ENCODE peak calls at places on chromosomes 1 and 21, in seven cellular contexts. I is HCT116, R is H1, K is breast epithelium, S is body of pancreas, L is GM12878, N is adrenal gland. V is an unnamed sample.

GRCh38 chr1:223737342-223737741 is 25.0 kb downstream of the CAPN2 start:
- DNase-seq in I (no peak), R (no peak), K (no peak), S (no peak), L (no peak), N (no peak), V (no peak)

GRCh38 chr1:154716012-154716411 is 108.0 kb upstream of the ADAR start:
- DNase-seq in I (no peak), R (no peak), K (no peak), S (no peak), L (no peak), N (no peak), V (peak)

GRCh38 chr21:17552410-17552809 is 39.6 kb downstream of the CXADR start:
- DNase-seq in I (no peak), R (no peak), K (no peak), S (no peak), L (no peak), N (no peak), V (no peak)

GRCh38 chr21:38912355-38912619 is 106.6 kb downstream of the ETS2 start:
- DNase-seq in I (no peak), R (no peak), K (no peak), S (no peak), L (no peak), N (no peak), V (no peak)

GRCh38 chr1:17081439-17081838 is 27.6 kb upstream of the SDHB start:
- DNase-seq in I (no peak), R (no peak), K (no peak), S (peak), L (no peak), N (no peak), V (no peak)

GRCh38 chr21:33205476-33205875 is 24.3 kb upstream of the IFNAR2 start:
- DNase-seq in I (no peak), R (no peak), K (no peak), S (no peak), L (no peak), N (no peak), V (no peak)

GRCh38 chr1:27374687-27375086 is at the start of gene FCN3:
- DNase-seq in I (no peak), R (no peak), K (no peak), S (no peak), L (no peak), N (no peak), V (no peak)

GRCh38 chr1:218369688-218370511 is 24.8 kb downstream of the TGFB2 start:
- DNase-seq in I (no peak), R (no peak), K (no peak), S (no peak), L (no peak), N (no peak), V (no peak)

GRCh38 chr1:55329091-55329490 is 113.9 kb upstream of the USP24 start:
- DNase-seq in I (no peak), R (no peak), K (no peak), S (no peak), L (no peak), N (peak), V (no peak)

GRCh38 chr1:24047101-24047459 is 64.9 kb downstream of the MYOM3 start:
- DNase-seq in I (peak), R (no peak), K (no peak), S (no peak), L (no peak), N (no peak), V (peak)

GRCh38 chr1:8733463-8733862 is 84.0 kb downstream of the RERE start:
- DNase-seq in I (no peak), R (no peak), K (no peak), S (peak), L (no peak), N (no peak), V (no peak)

GRCh38 chr1:65630855-65631254 is 161.8 kb upstream of the PDE4B start:
- DNase-seq in I (no peak), R (no peak), K (no peak), S (no peak), L (no peak), N (no peak), V (no peak)

GRCh38 chr21:42237577-42237976 is 18.6 kb downstream of the ABCG1 start:
- DNase-seq in I (no peak), R (no peak), K (no peak), S (no peak), L (no peak), N (no peak), V (no peak)

GRCh38 chr1:179709841-179710329 is 33.2 kb upstream of the FAM163A start:
- DNase-seq in I (no peak), R (no peak), K (no peak), S (peak), L (peak), N (peak), V (no peak)

GRCh38 chr1:234610061-234610581 is at the start of gene IRF2BP2:
- DNase-seq in I (peak), R (peak), K (peak), S (peak), L (no peak), N (peak), V (peak)

GRCh38 chr1:28512058-28512611 is 6.3 kb downstream of the RCC1 start:
- DNase-seq in I (no peak), R (no peak), K (no peak), S (no peak), L (no peak), N (no peak), V (no peak)

GRCh38 chr1:168000656-168001055 is 63.8 kb upstream of the MPC2 start:
- DNase-seq in I (no peak), R (no peak), K (no peak), S (no peak), L (no peak), N (no peak), V (no peak)

GRCh38 chr1:170853867-170854266 is 81.5 kb upstream of the MROH9 start:
- DNase-seq in I (no peak), R (no peak), K (no peak), S (no peak), L (no peak), N (no peak), V (no peak)
- H3K4me3 ChIP-seq in I (no peak), R (no peak), K (no peak), S (no peak), L (no peak), N (no peak), V (no peak)

DNA sequence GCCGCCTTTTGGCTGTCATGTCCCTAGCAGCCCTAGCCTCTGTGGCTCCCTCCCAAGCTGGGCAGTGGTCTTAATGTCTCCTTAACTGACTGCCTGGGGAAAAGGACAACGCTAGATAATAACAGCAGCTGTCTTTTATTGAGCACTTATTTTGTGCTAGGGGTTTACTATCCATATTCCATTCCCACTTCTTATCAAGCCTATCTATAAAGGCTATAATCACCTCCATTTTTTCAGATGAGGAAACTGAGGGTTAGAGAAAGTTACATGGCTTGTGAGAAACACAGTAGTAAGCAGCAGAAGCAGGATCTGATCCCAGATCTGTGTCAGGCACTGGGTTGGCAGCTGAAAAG is 6.2 kb downstream of the SH3BGRL3 start:
- DNase-seq in I (no peak), R (no peak), K (no peak), S (no peak), L (no peak), N (no peak), V (no peak)
- TF ChIP-seq CTCF in I (no peak), R (no peak), K (no peak), S (no peak), L (no peak), N (no peak), V (no peak)

GRCh38 chr1:39922139-39922757 is 20.5 kb upstream of the MYCL start:
- DNase-seq in I (no peak), R (peak), K (no peak), S (peak), L (no peak), N (no peak), V (no peak)
- TF ChIP-seq POLR2A in I (no peak), R (no peak), K (no peak), S (no peak), L (no peak), N (no peak), V (no peak)

DNA sequence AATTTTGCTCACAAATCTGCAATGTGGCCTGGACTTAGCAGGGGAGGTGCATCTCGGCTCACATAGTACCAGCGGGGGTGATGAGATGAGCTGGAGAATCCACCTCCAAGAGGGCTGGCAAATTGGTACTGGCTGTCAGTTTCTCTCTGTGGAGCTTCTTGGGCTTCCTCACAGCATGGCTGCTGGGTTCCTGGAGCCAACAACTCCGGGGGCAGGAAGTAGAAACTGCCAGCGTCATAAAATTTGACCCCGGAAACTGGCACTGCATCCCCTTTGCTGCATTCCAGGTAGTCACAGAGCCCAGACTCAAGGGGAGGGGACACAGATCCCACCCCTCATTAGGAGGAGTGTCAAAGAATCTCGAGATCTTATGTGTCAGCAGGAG is 17.0 kb upstream of the TNFRSF1B start:
- DNase-seq in I (no peak), R (no peak), K (no peak), S (no peak), L (no peak), N (no peak), V (no peak)
- H3K4me3 ChIP-seq in I (no peak), R (no peak), K (no peak), S (no peak), L (no peak), N (no peak), V (no peak)

GRCh38 chr1:85178396-85178795 is 22.4 kb downstream of the SYDE2 start:
- DNase-seq in I (no peak), R (no peak), K (no peak), S (no peak), L (no peak), N (no peak), V (no peak)
- TF ChIP-seq CTCF in I (no peak), R (no peak), K (no peak), S (no peak), L (no peak), N (no peak), V (no peak)

GRCh38 chr1:18913065-18913502 is 10.7 kb upstream of the ALDH4A1 start:
- DNase-seq in I (peak), R (peak), K (peak), S (peak), L (no peak), N (peak), V (peak)
- TF ChIP-seq POLR2A in I (no peak), R (no peak), K (no peak), S (no peak), L (no peak), N (no peak), V (no peak)

GRCh38 chr1:37947364-37947763 is 511 bp upstream of the INPP5B start:
- DNase-seq in I (no peak), R (no peak), K (no peak), S (no peak), L (no peak), N (no peak), V (no peak)
- H3K4me3 ChIP-seq in I (peak), R (peak), K (peak), S (peak), L (peak), N (peak), V (no peak)